ENCODE peak calls at places on chromosomes 7 and 10, in five cellular contexts. E is upper lobe of left lung, I is HepG2, W is GM12878, V is K562. Q is an unnamed sample.

GRCh38 chr10:572066-572465 is 117.4 kb downstream of the DIP2C start:
- ATAC-seq in E (no peak), I (no peak), W (no peak), V (no peak), Q (no peak)

GRCh38 chr10:51244739-51245138 is 170.5 kb downstream of the PRKG1 start:
- ATAC-seq in E (no peak), I (no peak), W (no peak), V (no peak), Q (peak; percentile 36)

GRCh38 chr10:109047856-109048255 is 875.5 kb downstream of the XPNPEP1 start:
- ATAC-seq in E (no peak), I (no peak), W (no peak), V (no peak), Q (no peak)

GRCh38 chr10:126844406-126844805 is 60.8 kb upstream of the DOCK1 start:
- ATAC-seq in E (no peak), I (no peak), W (no peak), V (no peak), Q (no peak)

GRCh38 chr10:78433722-78434535 is 400.3 kb downstream of the RPS24 start:
- ATAC-seq in E (peak; percentile 12), I (no peak), W (no peak), V (no peak), Q (peak; percentile 42)

GRCh38 chr10:56178210-56178609 is 182.8 kb downstream of the ZWINT start:
- ATAC-seq in E (no peak), I (no peak), W (no peak), V (no peak), Q (no peak)

GRCh38 chr10:22250897-22251605 is 33.2 kb upstream of the EBLN1 start:
- ATAC-seq in E (no peak), I (no peak), W (no peak), V (no peak), Q (no peak)

GRCh38 chr7:118590107-118590506 is 365.6 kb downstream of the ANKRD7 start:
- ATAC-seq in E (no peak), I (no peak), W (peak; percentile 89), V (peak; percentile 69), Q (no peak)

GRCh38 chr10:47260505-47261111 is 39.4 kb upstream of the GDF10 start:
- ATAC-seq in E (no peak), I (no peak), W (peak; percentile 7), V (peak; percentile 90), Q (no peak)

GRCh38 chr7:137109966-137110930 is 233.3 kb downstream of the PTN start:
- ATAC-seq in E (no peak), I (no peak), W (no peak), V (no peak), Q (peak; percentile 31)

GRCh38 chr10:67976292-67977245 is 92.1 kb downstream of the SIRT1 start:
- ATAC-seq in E (peak; percentile 51), I (peak; percentile 87), W (no peak), V (no peak), Q (no peak)

GRCh38 chr7:114786455-114786854 is 135.4 kb upstream of the MDFIC start:
- ATAC-seq in E (no peak), I (no peak), W (no peak), V (no peak), Q (no peak)

GRCh38 chr7:20200361-20200760 is 16.8 kb downstream of the MACC1 start:
- ATAC-seq in E (no peak), I (no peak), W (peak; percentile 63), V (no peak), Q (no peak)

GRCh38 chr10:80187465-80188409 is 17.6 kb downstream of the ANXA11 start:
- ATAC-seq in E (peak; percentile 60), I (peak; percentile 34), W (peak; percentile 94), V (peak; percentile 88), Q (peak; percentile 19)

GRCh38 chr7:159036916-159037605 is 107.6 kb downstream of the VIPR2 start:
- ATAC-seq in E (no peak), I (peak; percentile 38), W (no peak), V (peak; percentile 34), Q (no peak)

GRCh38 chr10:80714566-80714965 is 176.9 kb downstream of the SH2D4B start:
- ATAC-seq in E (no peak), I (no peak), W (no peak), V (peak; percentile 14), Q (no peak)

GRCh38 chr10:104780165-104780564 is 139.1 kb downstream of the SORCS3 start:
- ATAC-seq in E (no peak), I (no peak), W (no peak), V (no peak), Q (no peak)

GRCh38 chr10:88608052-88608732 is 21.6 kb downstream of the LIPJ start:
- ATAC-seq in E (no peak), I (no peak), W (peak; percentile 95), V (no peak), Q (no peak)

GRCh38 chr10:4100324-4100826 is 315.4 kb upstream of the KLF6 start:
- ATAC-seq in E (no peak), I (no peak), W (no peak), V (no peak), Q (no peak)

GRCh38 chr7:135374736-135375135 is 135.2 kb downstream of the CNOT4 start:
- ATAC-seq in E (no peak), I (no peak), W (no peak), V (no peak), Q (no peak)

GRCh38 chr10:5608608-5609270 is 57.7 kb downstream of the ASB13 start:
- ATAC-seq in E (no peak), I (no peak), W (no peak), V (no peak), Q (no peak)

GRCh38 chr7:12066561-12066960 is 144.5 kb upstream of the TMEM106B start:
- ATAC-seq in E (no peak), I (no peak), W (peak; percentile 41), V (no peak), Q (peak; percentile 30)

GRCh38 chr7:157436763-157437480 is 100.1 kb downstream of the DNAJB6 start:
- ATAC-seq in E (no peak), I (no peak), W (no peak), V (no peak), Q (no peak)

GRCh38 chr7:157668884-157669767 is 332.3 kb downstream of the DNAJB6 start:
- ATAC-seq in E (peak; percentile 13), I (peak; percentile 15), W (no peak), V (no peak), Q (peak; percentile 18)

GRCh38 chr10:32646535-32646934 is 200.6 kb downstream of the CCDC7 start:
- ATAC-seq in E (no peak), I (peak; percentile 41), W (no peak), V (no peak), Q (no peak)

GRCh38 chr7:140358771-140359095 is 39.6 kb downstream of the SLC37A3 start:
- ATAC-seq in E (no peak), I (no peak), W (no peak), V (no peak), Q (no peak)

GRCh38 chr7:20244334-20244733 is 27.1 kb upstream of the MACC1 start:
- ATAC-seq in E (no peak), I (no peak), W (no peak), V (no peak), Q (no peak)

GRCh38 chr10:938954-939678 is 7.6 kb upstream of the LARP4B start:
- ATAC-seq in E (no peak), I (no peak), W (no peak), V (no peak), Q (no peak)

GRCh38 chr7:128946936-128947830 is 9.5 kb downstream of the IRF5 start:
- ATAC-seq in E (no peak), I (peak; percentile 68), W (peak; percentile 62), V (peak; percentile 46), Q (no peak)

GRCh38 chr10:35216303-35216905 is 89.8 kb downstream of the CREM start:
- ATAC-seq in E (peak; percentile 64), I (peak; percentile 72), W (no peak), V (peak; percentile 17), Q (peak; percentile 71)

GRCh38 chr7:43646603-43647313 is 63.9 kb downstream of the STK17A start:
- ATAC-seq in E (no peak), I (no peak), W (no peak), V (no peak), Q (no peak)
- H3K4me1 ChIP-seq in E (peaks cover 58% of the 10 kb centered on the region), I (peaks cover 48% of the 10 kb centered on the region), W (peaks cover 59% of the 10 kb centered on the region), V (no peaks in the 10 kb centered on the region), Q (peaks cover 54% of the 10 kb centered on the region)

DNA sequence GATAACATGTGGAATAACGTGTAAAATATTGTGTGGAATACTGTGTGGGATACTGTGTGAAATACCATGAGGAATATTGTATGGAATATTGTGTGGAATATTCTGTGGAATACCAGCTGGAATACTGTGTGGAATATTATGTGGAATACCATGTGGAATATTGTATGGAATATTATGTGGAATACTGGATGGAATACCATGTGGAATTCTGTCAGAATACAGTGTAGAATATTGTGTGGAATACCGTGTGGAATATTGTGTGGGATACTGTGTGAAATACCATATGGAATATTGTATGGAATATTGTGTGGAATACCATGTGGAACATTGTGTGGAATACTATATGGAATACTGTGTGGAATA is 134.6 kb upstream of the CHST15 start:
- ATAC-seq in E (no peak), I (no peak), W (no peak), V (no peak), Q (no peak)
- TF ChIP-seq POLR2AphosphoS5 in E (no peak), I (no peak), W (no peak), V (no peak), Q (no peak)

GRCh38 chr7:126022452-126022851 is 1092.8 kb upstream of the POT1 start:
- ATAC-seq in E (no peak), I (no peak), W (no peak), V (no peak), Q (no peak)

GRCh38 chr7:126026421-126027088 is 1096.9 kb upstream of the POT1 start:
- ATAC-seq in E (no peak), I (no peak), W (peak; percentile 84), V (no peak), Q (no peak)
- TF ChIP-seq EP300 in E (no peak), I (no peak), W (no peak), V (no peak), Q (no peak)

DNA sequence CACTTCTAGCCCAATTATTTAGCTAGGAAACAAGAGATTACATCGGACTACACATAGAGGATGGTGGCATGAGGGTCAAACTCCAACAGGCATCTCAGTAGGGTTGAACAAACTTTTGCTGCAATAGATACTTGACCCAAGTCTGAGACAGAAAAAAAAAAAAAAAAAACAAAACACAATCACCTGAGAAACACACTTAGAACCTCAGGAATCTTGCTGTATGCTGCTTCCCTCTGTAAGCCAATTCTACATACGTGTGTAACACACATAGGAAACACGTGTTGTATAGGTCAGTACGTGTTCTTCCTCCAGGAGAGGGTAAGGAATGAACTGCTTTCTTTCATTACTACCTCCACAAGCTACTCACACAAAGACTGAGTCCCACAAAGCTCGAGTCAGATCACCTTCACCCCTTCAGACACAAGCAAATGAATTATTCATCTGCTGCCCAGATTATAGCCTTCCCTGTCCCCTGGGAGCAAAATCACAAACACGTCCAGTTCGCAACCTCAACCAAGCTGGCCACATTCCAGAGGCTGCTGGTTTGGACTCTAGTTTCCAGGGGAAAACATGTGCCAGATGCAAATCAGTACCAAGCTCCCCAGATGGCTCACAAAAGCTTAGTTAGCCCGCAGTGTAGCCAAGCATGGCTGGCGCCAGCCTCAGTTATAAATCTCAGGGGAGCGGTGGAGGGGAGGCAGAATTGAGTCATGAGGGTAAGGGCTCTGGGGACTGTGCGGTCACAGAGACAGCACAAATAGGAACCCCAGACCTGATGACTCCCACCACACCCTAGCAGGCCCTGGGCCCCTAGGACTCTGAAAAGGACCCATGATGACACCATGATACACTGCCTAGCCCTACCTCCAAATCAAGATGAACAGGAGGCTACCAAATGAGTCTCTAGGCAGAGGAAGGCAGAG is 15.1 kb downstream of the PSAP start:
- ATAC-seq in E (peak; percentile 9), I (peak; percentile 49), W (peak; percentile 97), V (no peak), Q (peak; percentile 46)
- H3K4me1 ChIP-seq in E (peaks cover 51% of the 10 kb centered on the region), I (peaks cover 36% of the 10 kb centered on the region), W (peaks cover 61% of the 10 kb centered on the region), V (peaks cover 40% of the 10 kb centered on the region), Q (peaks cover 12% of the 10 kb centered on the region)